ENCODE peak calls at places on chromosomes 3 and 15, in six cellular contexts. One of them, this sample, is unnamed.

GRCh38 chr15:57948554-57949289 is 116.8 kb downstream of the ALDH1A2 start:
- DNase-seq in H1: no peak
- DNase-seq in trophoblast cell: no peak
- DNase-seq in IMR-90: no peak
- DNase-seq in mesenchymal stem cell: no peak
- DNase-seq in H9: no peak
- DNase-seq in this sample: no peak

GRCh38 chr3:106839576-106840280 is 537.5 kb upstream of the CCDC54 start:
- DNase-seq in mesenchymal stem cell: no peak
- DNase-seq in IMR-90: peak; percentile 42
- DNase-seq in H1: no peak
- DNase-seq in H9: no peak
- DNase-seq in trophoblast cell: no peak
- DNase-seq in this sample: no peak

GRCh38 chr15:80844011-80844732 is 65.0 kb downstream of the CEMIP start:
- DNase-seq in H1: no peak
- DNase-seq in IMR-90: peak; percentile 64
- DNase-seq in mesenchymal stem cell: peak; percentile 38
- DNase-seq in trophoblast cell: peak; percentile 56
- DNase-seq in H9: no peak
- DNase-seq in this sample: no peak

GRCh38 chr15:91855684-91856553 is 2.4 kb downstream of the SLCO3A1 start:
- DNase-seq in H1: peak; percentile 78
- DNase-seq in mesenchymal stem cell: no peak
- DNase-seq in IMR-90: no peak
- DNase-seq in trophoblast cell: no peak
- DNase-seq in H9: peak; percentile 92
- DNase-seq in this sample: peak; percentile 9

GRCh38 chr3:111619833-111620232 is 24.7 kb upstream of the ZBED2 start:
- DNase-seq in IMR-90: peak; percentile 21
- DNase-seq in H1: no peak
- DNase-seq in H9: no peak
- DNase-seq in trophoblast cell: no peak
- DNase-seq in mesenchymal stem cell: no peak
- DNase-seq in this sample: no peak

GRCh38 chr3:37864904-37865303 is 3.2 kb downstream of the CTDSPL start:
- DNase-seq in H1: no peak
- DNase-seq in mesenchymal stem cell: no peak
- DNase-seq in trophoblast cell: no peak
- DNase-seq in IMR-90: no peak
- DNase-seq in H9: no peak
- DNase-seq in this sample: no peak

GRCh38 chr3:128421439-128421836 is 45.3 kb downstream of the DNAJB8 start:
- DNase-seq in mesenchymal stem cell: no peak
- DNase-seq in H9: no peak
- DNase-seq in IMR-90: no peak
- DNase-seq in H1: no peak
- DNase-seq in trophoblast cell: no peak
- DNase-seq in this sample: no peak

GRCh38 chr3:67490658-67491057 is 163.8 kb downstream of the SUCLG2 start:
- DNase-seq in IMR-90: no peak
- DNase-seq in H9: no peak
- DNase-seq in mesenchymal stem cell: no peak
- DNase-seq in H1: no peak
- DNase-seq in trophoblast cell: no peak
- DNase-seq in this sample: no peak

GRCh38 chr15:64749167-64749566 is 26.2 kb downstream of the RBPMS2 start:
- DNase-seq in H9: no peak
- DNase-seq in trophoblast cell: peak; percentile 91
- DNase-seq in mesenchymal stem cell: no peak
- DNase-seq in H1: no peak
- DNase-seq in IMR-90: peak; percentile 86
- DNase-seq in this sample: no peak

GRCh38 chr3:59503441-59503840 is 453.6 kb upstream of the CFAP20DC start:
- DNase-seq in H1: no peak
- DNase-seq in trophoblast cell: no peak
- DNase-seq in IMR-90: no peak
- DNase-seq in H9: no peak
- DNase-seq in mesenchymal stem cell: no peak
- DNase-seq in this sample: no peak

GRCh38 chr3:32948625-32949445 is 2.6 kb upstream of the CCR4 start:
- DNase-seq in IMR-90: no peak
- DNase-seq in H9: peak; percentile 0
- DNase-seq in H1: peak; percentile 36
- DNase-seq in trophoblast cell: no peak
- DNase-seq in mesenchymal stem cell: no peak
- DNase-seq in this sample: no peak

GRCh38 chr3:98980915-98981596 is 79.6 kb upstream of the DCBLD2 start:
- DNase-seq in mesenchymal stem cell: peak; percentile 82
- DNase-seq in H1: no peak
- DNase-seq in H9: no peak
- DNase-seq in IMR-90: peak; percentile 91
- DNase-seq in trophoblast cell: no peak
- DNase-seq in this sample: no peak

GRCh38 chr3:8793242-8793641 is 23.8 kb upstream of the OXTR start:
- DNase-seq in H9: no peak
- DNase-seq in trophoblast cell: peak; percentile 96
- DNase-seq in IMR-90: peak; percentile 85
- DNase-seq in mesenchymal stem cell: peak; percentile 62
- DNase-seq in H1: no peak
- DNase-seq in this sample: no peak

GRCh38 chr3:150639262-150639661 is 36.1 kb downstream of the SELENOT start:
- DNase-seq in H9: no peak
- DNase-seq in IMR-90: peak; percentile 24
- DNase-seq in H1: no peak
- DNase-seq in mesenchymal stem cell: no peak
- DNase-seq in trophoblast cell: no peak
- DNase-seq in this sample: no peak

GRCh38 chr15:94972314-94972713 is 741.0 kb downstream of the MCTP2 start:
- DNase-seq in IMR-90: no peak
- DNase-seq in H1: no peak
- DNase-seq in H9: peak; percentile 27
- DNase-seq in trophoblast cell: no peak
- DNase-seq in mesenchymal stem cell: peak; percentile 22
- DNase-seq in this sample: peak; percentile 5

GRCh38 chr3:97958396-97958795 is 13.8 kb downstream of the RIOX2 start:
- DNase-seq in mesenchymal stem cell: peak; percentile 43
- DNase-seq in H9: no peak
- DNase-seq in H1: no peak
- DNase-seq in IMR-90: peak; percentile 52
- DNase-seq in trophoblast cell: no peak
- DNase-seq in this sample: no peak

GRCh38 chr15:46580487-46580886 is 945.7 kb downstream of the SQOR start:
- DNase-seq in H9: no peak
- DNase-seq in trophoblast cell: no peak
- DNase-seq in IMR-90: no peak
- DNase-seq in mesenchymal stem cell: no peak
- DNase-seq in H1: no peak
- DNase-seq in this sample: no peak

GRCh38 chr3:182713743-182714517 is 79.4 kb upstream of the ATP11B start:
- DNase-seq in H9: no peak
- DNase-seq in mesenchymal stem cell: peak; percentile 73
- DNase-seq in IMR-90: peak; percentile 79
- DNase-seq in trophoblast cell: peak; percentile 22
- DNase-seq in H1: no peak
- DNase-seq in this sample: no peak

GRCh38 chr3:100710355-100711198 is 1.3 kb downstream of the TFG start:
- DNase-seq in H1: peak; percentile 55
- DNase-seq in IMR-90: peak; percentile 77
- DNase-seq in mesenchymal stem cell: peak; percentile 92
- DNase-seq in trophoblast cell: peak; percentile 71
- DNase-seq in H9: peak; percentile 33
- DNase-seq in this sample: peak; percentile 9

GRCh38 chr3:34363871-34364270 is 565.4 kb downstream of the PDCD6IP start:
- DNase-seq in mesenchymal stem cell: no peak
- DNase-seq in IMR-90: no peak
- DNase-seq in trophoblast cell: peak; percentile 96
- DNase-seq in H1: no peak
- DNase-seq in H9: no peak
- DNase-seq in this sample: no peak

GRCh38 chr3:170419301-170420087 is 826 bp downstream of the CLDN11 start:
- DNase-seq in mesenchymal stem cell: peak; percentile 60
- DNase-seq in trophoblast cell: peak; percentile 73
- DNase-seq in H1: peak; percentile 75
- DNase-seq in H9: peak; percentile 72
- DNase-seq in IMR-90: peak; percentile 41
- DNase-seq in this sample: no peak

GRCh38 chr15:68315495-68316007 is 38.0 kb downstream of the FEM1B start:
- DNase-seq in H9: peak; percentile 67
- DNase-seq in trophoblast cell: no peak
- DNase-seq in IMR-90: peak; percentile 12
- DNase-seq in mesenchymal stem cell: no peak
- DNase-seq in H1: peak; percentile 76
- DNase-seq in this sample: no peak

GRCh38 chr15:66646308-66646707 is 55.7 kb upstream of the SMAD6 start:
- DNase-seq in H9: no peak
- DNase-seq in trophoblast cell: no peak
- DNase-seq in mesenchymal stem cell: peak; percentile 50
- DNase-seq in IMR-90: no peak
- DNase-seq in H1: no peak
- DNase-seq in this sample: no peak

GRCh38 chr3:54660599-54661210 is 267.2 kb downstream of the LRTM1 start:
- DNase-seq in trophoblast cell: no peak
- DNase-seq in H9: no peak
- DNase-seq in mesenchymal stem cell: no peak
- DNase-seq in IMR-90: no peak
- DNase-seq in H1: no peak
- DNase-seq in this sample: no peak

GRCh38 chr3:41881233-41881821 is 80.6 kb downstream of the ULK4 start:
- DNase-seq in trophoblast cell: no peak
- DNase-seq in H9: no peak
- DNase-seq in mesenchymal stem cell: peak; percentile 47
- DNase-seq in IMR-90: peak; percentile 48
- DNase-seq in H1: no peak
- DNase-seq in this sample: peak; percentile 18

GRCh38 chr15:56798639-56799038 is 65.3 kb upstream of the ZNF280D start:
- DNase-seq in trophoblast cell: no peak
- DNase-seq in mesenchymal stem cell: no peak
- DNase-seq in H9: no peak
- DNase-seq in H1: no peak
- DNase-seq in IMR-90: peak; percentile 10
- DNase-seq in this sample: no peak

GRCh38 chr15:43799945-43800285 is at the start of gene SERINC4:
- DNase-seq in H9: no peak
- DNase-seq in IMR-90: no peak
- DNase-seq in mesenchymal stem cell: no peak
- DNase-seq in trophoblast cell: no peak
- DNase-seq in H1: no peak
- DNase-seq in this sample: no peak
- H2AK5ac ChIP-seq in H9: no peak within 1 kb of the TSS
- H2AK5ac ChIP-seq in IMR-90: peak within 1 kb of the TSS; percentile 91
- H2AK5ac ChIP-seq in mesenchymal stem cell: peak within 1 kb of the TSS; percentile 56
- H2AK5ac ChIP-seq in trophoblast cell: peak within 1 kb of the TSS; percentile 40
- H2AK5ac ChIP-seq in H1: no peak within 1 kb of the TSS
- H2AK5ac ChIP-seq in this sample: peak within 1 kb of the TSS; percentile 12

DNA sequence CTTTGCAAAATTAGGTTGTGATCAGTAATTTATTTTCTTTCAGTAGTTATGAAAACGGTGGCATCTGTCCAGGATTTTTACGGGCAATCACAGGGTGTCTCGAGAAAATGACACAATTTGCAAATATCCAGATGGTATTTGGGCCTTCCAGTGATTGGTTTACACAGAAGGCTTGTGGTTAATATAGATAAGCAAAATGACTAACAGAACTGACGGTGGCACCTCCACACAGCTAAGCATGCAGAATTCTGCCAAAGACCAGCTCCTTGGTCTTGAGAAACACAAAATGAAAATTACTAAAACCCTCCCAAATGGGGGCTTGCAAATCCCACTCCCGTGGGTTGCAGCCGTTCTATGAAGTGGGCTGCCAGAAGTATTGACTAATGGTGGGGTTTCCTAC is 5.5 kb downstream of the ARHGEF3 start:
- DNase-seq in H1: no peak
- DNase-seq in trophoblast cell: peak; percentile 4
- DNase-seq in H9: no peak
- DNase-seq in IMR-90: peak; percentile 61
- DNase-seq in mesenchymal stem cell: peak; percentile 81
- DNase-seq in this sample: no peak
- H3K27ac ChIP-seq in H1: no peak overlapping the region
- H3K27ac ChIP-seq in trophoblast cell: no peak overlapping the region
- H3K27ac ChIP-seq in H9: no peak overlapping the region
- H3K27ac ChIP-seq in IMR-90: no peak overlapping the region
- H3K27ac ChIP-seq in mesenchymal stem cell: no peak overlapping the region
- H3K27ac ChIP-seq in this sample: no peak overlapping the region

GRCh38 chr3:71581981-71582611 is 1.4 kb downstream of the FOXP1 start:
- DNase-seq in H9: peak; percentile 69
- DNase-seq in IMR-90: no peak
- DNase-seq in trophoblast cell: peak; percentile 26
- DNase-seq in mesenchymal stem cell: peak; percentile 46
- DNase-seq in H1: peak; percentile 82
- DNase-seq in this sample: peak; percentile 67
- H2AFZ ChIP-seq in H9: no peak overlapping the region
- H2AFZ ChIP-seq in IMR-90: peak overlapping the region; percentile 92
- H2AFZ ChIP-seq in trophoblast cell: peak overlapping the region; percentile 52
- H2AFZ ChIP-seq in mesenchymal stem cell: no peak overlapping the region
- H2AFZ ChIP-seq in H1: peak overlapping the region; percentile 55
- H2AFZ ChIP-seq in this sample: peak overlapping the region; percentile 95

GRCh38 chr15:70504988-70505387 is 258.4 kb downstream of the UACA start:
- DNase-seq in H1: no peak
- DNase-seq in mesenchymal stem cell: no peak
- DNase-seq in IMR-90: no peak
- DNase-seq in trophoblast cell: no peak
- DNase-seq in H9: no peak
- DNase-seq in this sample: no peak

GRCh38 chr15:70503798-70504304 is 259.5 kb downstream of the UACA start:
- DNase-seq in H9: no peak
- DNase-seq in trophoblast cell: no peak
- DNase-seq in mesenchymal stem cell: no peak
- DNase-seq in IMR-90: no peak
- DNase-seq in H1: no peak
- DNase-seq in this sample: no peak

GRCh38 chr15:70503073-70503745 is 260.1 kb downstream of the UACA start:
- DNase-seq in mesenchymal stem cell: no peak
- DNase-seq in IMR-90: no peak
- DNase-seq in H9: no peak
- DNase-seq in H1: no peak
- DNase-seq in trophoblast cell: no peak
- DNase-seq in this sample: no peak

GRCh38 chr15:70505411-70505919 is 257.9 kb downstream of the UACA start:
- DNase-seq in H1: no peak
- DNase-seq in H9: no peak
- DNase-seq in mesenchymal stem cell: peak; percentile 88
- DNase-seq in IMR-90: peak; percentile 87
- DNase-seq in trophoblast cell: peak; percentile 74
- DNase-seq in this sample: no peak

DNA sequence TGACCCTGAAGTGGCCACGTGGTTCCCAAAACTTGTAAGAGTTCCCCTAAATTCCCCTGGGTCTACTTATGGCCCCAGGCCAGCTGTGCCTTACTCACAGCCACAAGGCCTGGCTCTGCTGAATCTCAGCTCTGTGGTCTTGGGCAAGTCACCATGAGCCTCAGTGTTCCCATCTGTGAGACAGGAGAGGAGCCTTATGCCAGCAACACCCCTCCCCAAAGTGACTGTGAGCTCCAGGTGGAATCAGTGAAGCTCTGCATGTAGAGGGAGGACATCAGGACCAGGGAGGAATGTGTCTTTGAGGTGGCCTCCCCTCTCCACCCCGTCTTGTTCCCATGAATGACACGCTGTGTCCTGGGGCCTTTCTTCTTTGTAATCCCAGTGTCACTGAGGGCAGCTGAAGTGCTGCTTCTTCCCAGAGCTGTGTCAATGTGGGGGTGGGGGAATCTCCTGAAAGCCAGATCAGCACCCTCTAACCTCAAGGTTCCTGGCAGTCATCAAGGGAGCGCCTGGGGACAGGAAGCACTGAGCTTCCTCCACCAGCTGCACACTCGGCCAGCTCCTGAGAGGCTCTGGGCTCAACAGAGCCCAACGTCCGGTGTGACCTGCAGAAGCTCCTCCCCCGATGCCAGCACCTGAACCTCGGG is 258.9 kb downstream of the UACA start:
- DNase-seq in trophoblast cell: peak; percentile 29
- DNase-seq in IMR-90: peak; percentile 55
- DNase-seq in mesenchymal stem cell: peak; percentile 71
- DNase-seq in H1: no peak
- DNase-seq in H9: no peak
- DNase-seq in this sample: no peak
- H2AK5ac ChIP-seq in trophoblast cell: no peak overlapping the region
- H2AK5ac ChIP-seq in IMR-90: peak overlapping the region; percentile 45
- H2AK5ac ChIP-seq in mesenchymal stem cell: peak overlapping the region; percentile 62
- H2AK5ac ChIP-seq in H1: no peak overlapping the region
- H2AK5ac ChIP-seq in H9: no peak overlapping the region
- H2AK5ac ChIP-seq in this sample: peak overlapping the region; percentile 65

This sample was measured in neuronal stem cell.